ENCODE peak calls at places on chromosomes 6 and 20, in six cellular contexts. J is Peyer's patch, A is cardiac fibroblast, R is astrocyte of the spinal cord, Q is type B pancreatic cell, X is Panc1. H is an unnamed sample.

GRCh38 chr6:35491558-35492541 is 5.0 kb downstream of the TEAD3 start:
- DNase-seq in J (no peak), A (no peak), R (no peak), Q (no peak), X (no peak), H (no peak)

GRCh38 chr6:37369321-37370196 is 15.8 kb downstream of the RNF8 start:
- DNase-seq in J (no peak), A (peak), R (peak), Q (no peak), X (no peak), H (no peak)

GRCh38 chr6:25056130-25056529 is 120.4 kb upstream of the RIPOR2 start:
- DNase-seq in J (peak), A (no peak), R (no peak), Q (no peak), X (no peak), H (no peak)

GRCh38 chr20:46931699-46932098 is 37.1 kb downstream of the EYA2 start:
- DNase-seq in J (no peak), A (no peak), R (no peak), Q (no peak), X (no peak), H (peak)

GRCh38 chr20:39076958-39077357 is 114.8 kb downstream of the DHX35 start:
- DNase-seq in J (no peak), A (no peak), R (no peak), Q (no peak), X (no peak), H (no peak)

GRCh38 chr6:150535818-150536220 is 63.9 kb upstream of the PLEKHG1 start:
- DNase-seq in J (no peak), A (no peak), R (no peak), Q (no peak), X (no peak), H (no peak)

GRCh38 chr20:39081255-39081654 is 119.1 kb downstream of the DHX35 start:
- DNase-seq in J (peak), A (peak), R (peak), Q (peak), X (peak), H (peak)

GRCh38 chr6:34806738-34807453 is 15.0 kb downstream of the BLTP3A start:
- DNase-seq in J (no peak), A (peak), R (peak), Q (no peak), X (no peak), H (no peak)

GRCh38 chr6:42197574-42198362 is 3.0 kb upstream of the GUCA1B start:
- DNase-seq in J (no peak), A (peak), R (peak), Q (no peak), X (no peak), H (no peak)

GRCh38 chr20:32789896-32790750 is 27.9 kb downstream of the DNMT3B start:
- DNase-seq in J (peak), A (peak), R (peak), Q (peak), X (peak), H (no peak)

GRCh38 chr6:129621252-129621651 is 88.7 kb downstream of the ARHGAP18 start:
- DNase-seq in J (no peak), A (no peak), R (no peak), Q (no peak), X (no peak), H (no peak)

GRCh38 chr6:11324453-11325023 is 92.1 kb upstream of the NEDD9 start:
- DNase-seq in J (no peak), A (no peak), R (no peak), Q (no peak), X (no peak), H (no peak)

GRCh38 chr6:94902974-94903628 is 674.2 kb upstream of the MANEA start:
- DNase-seq in J (no peak), A (no peak), R (no peak), Q (no peak), X (no peak), H (no peak)

GRCh38 chr20:60050193-60050960 is 92.2 kb downstream of the CDH26 start:
- DNase-seq in J (no peak), A (no peak), R (no peak), Q (no peak), X (no peak), H (no peak)
- TF ChIP-seq CTCF in J (no peak), A (peak), R (no peak), Q (peak), X (peak), H (peak)

GRCh38 chr20:41329435-41330342 is 10.9 kb upstream of the LPIN3 start:
- DNase-seq in J (peak), A (peak), R (peak), Q (no peak), X (peak), H (peak)
- TF ChIP-seq CTCF in J (no peak), A (no peak), R (no peak), Q (no peak), X (no peak), H (no peak)

GRCh38 chr20:35561671-35562070 is 19.8 kb downstream of the ERGIC3 start:
- DNase-seq in J (no peak), A (no peak), R (no peak), Q (no peak), X (no peak), H (no peak)

GRCh38 chr20:35560105-35560511 is 18.2 kb downstream of the ERGIC3 start:
- DNase-seq in J (no peak), A (no peak), R (no peak), Q (no peak), X (no peak), H (no peak)

GRCh38 chr20:35562541-35563110 is 20.7 kb downstream of the ERGIC3 start:
- DNase-seq in J (no peak), A (no peak), R (no peak), Q (no peak), X (no peak), H (no peak)

GRCh38 chr20:35560541-35560940 is 18.7 kb downstream of the ERGIC3 start:
- DNase-seq in J (no peak), A (no peak), R (no peak), Q (no peak), X (no peak), H (no peak)

GRCh38 chr20:35561268-35561667 is 19.4 kb downstream of the ERGIC3 start:
- DNase-seq in J (peak), A (peak), R (peak), Q (no peak), X (peak), H (peak)
- TF ChIP-seq CTCF in J (peak), A (peak), R (peak), Q (peak), X (no peak), H (peak)

GRCh38 chr6:165231581-165232276 is 77.7 kb downstream of the C6orf118 start:
- DNase-seq in J (no peak), A (peak), R (peak), Q (no peak), X (peak), H (peak)
- TF ChIP-seq CTCF in J (no peak), A (peak), R (peak), Q (peak), X (peak), H (peak)